ENCODE peak calls at places on chromosomes 13 and 19, in seven cellular contexts. Y, K, L, Z, E, O and V are unnamed samples.

GRCh38 chr13:80988752-80989151 is 647.8 kb upstream of the SPRY2 start:
- DNase-seq in L (no peak), Z (no peak), Y (no peak), E (no peak), K (no peak), O (no peak), V (no peak)

GRCh38 chr13:86425127-86425526 is 625.9 kb upstream of the SLITRK6 start:
- DNase-seq in Z (no peak), L (no peak), E (no peak), O (no peak), Y (no peak), K (no peak), V (no peak)

GRCh38 chr19:23986623-23987022 is 71.9 kb downstream of the ZNF726 start:
- DNase-seq in Z (no peak), L (no peak), E (no peak), O (no peak), K (no peak), Y (no peak), V (no peak)

GRCh38 chr13:39263033-39263432 is 224.8 kb downstream of the NHLRC3 start:
- DNase-seq in K (peak; percentile 36), E (peak; percentile 44), Z (peak; percentile 69), Y (no peak), L (no peak), O (peak; percentile 41), V (no peak)

GRCh38 chr13:30204564-30204963 is 102.8 kb downstream of the KATNAL1 start:
- DNase-seq in L (no peak), Z (no peak), O (no peak), E (no peak), K (no peak), Y (no peak), V (no peak)

GRCh38 chr13:109756778-109757177 is 29.6 kb downstream of the IRS2 start:
- DNase-seq in L (no peak), Z (no peak), K (no peak), Y (no peak), E (no peak), O (no peak), V (no peak)

GRCh38 chr19:50992666-50993035 is 8.8 kb downstream of the KLK8 start:
- DNase-seq in E (no peak), K (no peak), Y (no peak), O (no peak), L (no peak), Z (no peak), V (no peak)

GRCh38 chr13:101838305-101838835 is 385.9 kb downstream of the ITGBL1 start:
- DNase-seq in Z (no peak), E (no peak), Y (no peak), O (no peak), K (no peak), L (no peak), V (no peak)

GRCh38 chr19:40598918-40599307 is 2.3 kb upstream of the LTBP4 start:
- DNase-seq in E (no peak), K (no peak), L (no peak), O (no peak), Y (no peak), Z (no peak), V (no peak)

GRCh38 chr19:35211545-35212230 is 16.9 kb downstream of the FAM187B start:
- DNase-seq in O (peak; percentile 58), Z (peak; percentile 50), E (peak; percentile 71), Y (peak; percentile 84), L (no peak), K (no peak), V (peak; percentile 84)

GRCh38 chr19:19488875-19489690 is 26.3 kb downstream of the TSSK6 start:
- DNase-seq in O (peak; percentile 79), E (peak; percentile 93), K (peak; percentile 70), Z (peak; percentile 87), L (peak; percentile 87), Y (peak; percentile 82), V (peak; percentile 87)

GRCh38 chr13:60227168-60227567 is 63.4 kb upstream of the DIAPH3 start:
- DNase-seq in K (no peak), Z (no peak), L (no peak), Y (no peak), O (no peak), E (no peak), V (no peak)

GRCh38 chr19:35639321-35639639 is 2.3 kb upstream of the ETV2 start:
- DNase-seq in Y (no peak), O (no peak), E (no peak), Z (no peak), L (no peak), K (no peak), V (no peak)

GRCh38 chr19:5571777-5572176 is 4.0 kb upstream of the TINCR start:
- DNase-seq in Z (no peak), L (no peak), E (no peak), K (no peak), O (no peak), Y (no peak), V (no peak)

GRCh38 chr19:7869910-7870511 is 4.2 kb downstream of the PRR36 start:
- DNase-seq in O (no peak), L (no peak), K (peak; percentile 63), Y (peak; percentile 63), Z (peak; percentile 29), E (peak; percentile 89), V (no peak)

GRCh38 chr13:94700051-94700535 is 12.3 kb downstream of the SOX21 start:
- DNase-seq in Z (no peak), L (no peak), Y (no peak), E (no peak), K (no peak), O (no peak), V (no peak)

GRCh38 chr19:17806945-17807344 is 12.0 kb downstream of the B3GNT3 start:
- DNase-seq in Y (no peak), O (no peak), K (no peak), Z (no peak), L (no peak), E (no peak), V (no peak)

GRCh38 chr13:99528547-99528946 is 27.3 kb downstream of the TM9SF2 start:
- DNase-seq in K (no peak), E (peak; percentile 18), O (no peak), Y (peak; percentile 13), Z (no peak), L (no peak), V (peak; percentile 33)

GRCh38 chr13:89520468-89520867 is 1827.0 kb upstream of the MIR17HG start:
- DNase-seq in K (no peak), Y (no peak), E (no peak), O (no peak), L (no peak), Z (no peak), V (no peak)

GRCh38 chr13:46211521-46212351 is at the start of gene LRRC63:
- DNase-seq in E (no peak), Y (peak; percentile 83), Z (peak; percentile 71), K (peak; percentile 51), L (peak; percentile 76), O (peak; percentile 76), V (peak; percentile 84)

GRCh38 chr13:46211116-46211515 is 612 bp upstream of the LRRC63 start:
- DNase-seq in L (no peak), Z (no peak), E (no peak), O (no peak), K (no peak), Y (peak; percentile 55), V (no peak)

GRCh38 chr13:46210362-46211083 is 1.2 kb upstream of the LRRC63 start:
- DNase-seq in Z (no peak), Y (no peak), L (no peak), O (no peak), E (no peak), K (no peak), V (no peak)

GRCh38 chr13:46207828-46208227 is 3.9 kb upstream of the LRRC63 start:
- DNase-seq in K (no peak), E (no peak), Y (no peak), Z (no peak), L (no peak), O (no peak), V (no peak)

DNA sequence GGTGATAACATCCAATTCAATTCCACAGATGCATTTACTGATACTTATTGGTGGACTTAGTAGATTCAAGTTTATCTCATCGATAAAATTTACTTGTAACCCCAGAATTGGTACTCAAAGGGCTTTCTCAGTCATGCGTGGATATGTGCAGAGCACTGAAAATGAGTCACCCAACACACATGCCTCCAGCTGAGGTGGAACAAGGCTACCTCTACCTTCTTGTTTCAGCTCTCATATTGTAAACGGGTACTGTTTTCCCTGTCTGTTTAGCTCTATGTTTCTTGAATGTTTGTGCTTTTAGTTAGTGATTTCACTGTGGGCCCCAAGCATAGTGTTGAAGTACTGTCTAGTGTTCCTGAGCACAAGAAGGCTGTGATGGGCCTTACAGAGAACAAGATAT is 1.5 kb downstream of the LRRC63 start:
- DNase-seq in Y (no peak), E (no peak), K (no peak), Z (no peak), L (no peak), O (no peak), V (no peak)
- H3K27ac ChIP-seq in Y (no peak overlapping the region), E (no peak overlapping the region), K (no peak overlapping the region), Z (no peak overlapping the region), L (no peak overlapping the region), O (no peak overlapping the region), V (no peak overlapping the region)

GRCh38 chr13:44870456-44870929 is 118.8 kb downstream of the NUFIP1 start:
- DNase-seq in Z (peak; percentile 32), K (peak; percentile 98), L (peak; percentile 33), E (no peak), O (peak; percentile 34), Y (no peak), V (no peak)
- TF ChIP-seq CTCF in Z (no peak), K (no peak), L (no peak), E (no peak), O (peak; percentile 20), Y (no peak), V (no peak)

GRCh38 chr19:11905928-11906327 is 18.3 kb downstream of the ZNF69 start:
- DNase-seq in K (no peak), Y (no peak), Z (no peak), E (no peak), L (no peak), O (no peak), V (no peak)
- H3K9me3 ChIP-seq in K (peaks cover 80% of the 10 kb centered on the region), Y (peaks cover 35% of the 10 kb centered on the region), Z (peaks cover 95% of the 10 kb centered on the region), E (no peaks in the 10 kb centered on the region), L (peaks cover 22% of the 10 kb centered on the region), O (peaks cover 4% of the 10 kb centered on the region), V (peaks cover 51% of the 10 kb centered on the region)

GRCh38 chr19:723714-724113 is 15.0 kb downstream of the PALM start:
- DNase-seq in O (no peak), E (no peak), L (no peak), Z (no peak), Y (no peak), K (no peak), V (no peak)
- H3K27ac ChIP-seq in O (no peak overlapping the region), E (no peak overlapping the region), L (no peak overlapping the region), Z (no peak overlapping the region), Y (no peak overlapping the region), K (no peak overlapping the region), V (no peak overlapping the region)